ENCODE peak calls at places on chromosomes 4 and X, in four cellular contexts. V, M, H and K are unnamed samples.
A peak's percentile ranks its signal among the peaks of the same experiment; 100 is the strongest.

GRCh38 chr4:165474784-165475705 is 96.2 kb downstream of the CPE start:
- DNase-seq in M (no peak), H (no peak), V (no peak), K (no peak)

GRCh38 chrX:12814434-12814833 is 23.2 kb downstream of the PRPS2 start:
- DNase-seq in M (peak; percentile 69), H (peak; percentile 60), V (no peak), K (peak; percentile 37)

GRCh38 chr4:87941537-87942392 is 33.7 kb upstream of the SPP1 start:
- DNase-seq in H (no peak), V (no peak), M (no peak), K (no peak)

GRCh38 chr4:41216294-41217019 is 2.1 kb upstream of the APBB2 start:
- DNase-seq in M (peak; percentile 91), V (peak; percentile 87), H (peak; percentile 82), K (peak; percentile 90)

GRCh38 chrX:131588995-131589394 is 45.1 kb downstream of the OR13H1 start:
- DNase-seq in V (no peak), M (no peak), H (no peak), K (no peak)

GRCh38 chrX:46582964-46583363 is 9.4 kb downstream of the CHST7 start:
- DNase-seq in M (no peak), H (no peak), V (no peak), K (no peak)

GRCh38 chr4:152920768-152921167 is 15.4 kb upstream of the FHDC1 start:
- DNase-seq in M (peak; percentile 49), H (peak; percentile 15), V (no peak), K (no peak)

GRCh38 chr4:99628040-99628439 is 29.6 kb downstream of the C4orf54 start:
- DNase-seq in V (no peak), M (no peak), H (no peak), K (no peak)

GRCh38 chr4:89000844-89001360 is 56.1 kb downstream of the FAM13A start:
- DNase-seq in H (peak; percentile 16), M (no peak), V (no peak), K (no peak)

GRCh38 chr4:112953295-112953694 is 96.2 kb upstream of the ANK2 start:
- DNase-seq in M (no peak), H (no peak), V (no peak), K (no peak)

GRCh38 chr4:98722000-98722399 is 63.6 kb upstream of the TSPAN5 start:
- DNase-seq in M (no peak), H (no peak), V (no peak), K (no peak)

GRCh38 chr4:38670061-38670894 is 6.3 kb downstream of the KLF3 start:
- DNase-seq in H (no peak), M (no peak), V (no peak), K (no peak)

GRCh38 chr4:107312366-107312765 is 276.3 kb upstream of the DKK2 start:
- DNase-seq in H (no peak), M (no peak), V (no peak), K (no peak)

GRCh38 chr4:82715731-82716617 is 82.6 kb downstream of the SCD5 start:
- DNase-seq in H (no peak), M (no peak), V (no peak), K (no peak)

GRCh38 chr4:182862166-182862875 is 54.9 kb downstream of the DCTD start:
- DNase-seq in V (no peak), H (no peak), M (no peak), K (no peak)

GRCh38 chr4:138775890-138776289 is 239.7 kb upstream of the NOCT start:
- DNase-seq in M (peak; percentile 6), H (no peak), V (no peak), K (peak; percentile 13)

GRCh38 chrX:21885568-21885967 is 29.8 kb downstream of the YY2 start:
- DNase-seq in H (no peak), V (no peak), M (no peak), K (no peak)

GRCh38 chr4:125420499-125420898 is 105.7 kb downstream of the FAT4 start:
- DNase-seq in H (no peak), V (no peak), M (no peak), K (no peak)

GRCh38 chr4:6277139-6277802 is 7.6 kb downstream of the WFS1 start:
- DNase-seq in H (no peak), M (no peak), V (no peak), K (no peak)

GRCh38 chr4:101774807-101775206 is 15.7 kb upstream of the BANK1 start:
- DNase-seq in V (no peak), H (no peak), M (no peak), K (no peak)

GRCh38 chr4:924107-925096 is 7.7 kb downstream of the GAK start:
- DNase-seq in M (peak; percentile 68), V (peak; percentile 55), H (no peak), K (peak; percentile 75)

GRCh38 chr4:154738426-154738825 is 5.4 kb upstream of the LRAT start:
- DNase-seq in H (peak; percentile 31), V (no peak), M (no peak), K (no peak)

GRCh38 chr4:136864580-136865185 is 667.6 kb downstream of the PCDH18 start:
- DNase-seq in V (no peak), M (peak; percentile 64), H (peak; percentile 44), K (peak; percentile 24)

GRCh38 chr4:113094327-113094726 is 44.9 kb downstream of the ANK2 start:
- DNase-seq in V (no peak), M (no peak), H (no peak), K (no peak)

GRCh38 chr4:83115000-83115399 is 471 bp upstream of the PLAC8 start:
- DNase-seq in H (no peak), V (no peak), M (no peak), K (no peak)

GRCh38 chrX:107678957-107679740 is 50.8 kb downstream of the PRPS1 start:
- DNase-seq in M (peak; percentile 67), H (no peak), V (peak; percentile 83), K (no peak)

GRCh38 chrX:107675823-107676555 is 47.7 kb downstream of the PRPS1 start:
- DNase-seq in M (peak; percentile 43), H (no peak), V (no peak), K (no peak)

GRCh38 chrX:107676559-107677378 is 48.5 kb downstream of the PRPS1 start:
- DNase-seq in M (peak; percentile 54), V (peak; percentile 89), H (peak; percentile 90), K (peak; percentile 13)

GRCh38 chrX:107677909-107678308 is 49.6 kb downstream of the PRPS1 start:
- DNase-seq in M (no peak), H (no peak), V (no peak), K (no peak)

DNA sequence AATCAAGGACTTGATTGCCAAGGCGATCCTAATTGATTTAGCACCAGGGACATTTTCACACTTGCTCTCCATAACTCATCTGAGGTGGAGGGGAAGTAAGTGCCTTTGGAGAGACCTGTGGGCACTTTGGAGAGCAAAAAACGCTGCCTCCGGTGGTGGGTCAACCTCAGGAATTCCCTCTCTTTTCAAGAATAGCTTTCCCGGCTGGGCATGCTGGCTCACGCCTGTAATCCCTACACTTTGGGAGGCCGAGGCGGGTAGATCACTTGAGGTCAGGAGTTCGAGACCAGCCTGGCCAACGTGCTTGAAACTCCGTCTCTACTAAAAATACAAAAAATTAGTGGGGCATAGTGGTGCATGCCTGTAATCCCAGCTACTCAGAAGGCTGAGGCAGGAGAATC is 49.2 kb downstream of the PRPS1 start:
- DNase-seq in H (no peak), V (no peak), M (no peak), K (no peak)
- TF ChIP-seq CTCF in H (no peak), V (no peak), M (peak; percentile 54), K (no peak)

GRCh38 chrX:70281951-70282350 is at the start of gene RAB41:
- DNase-seq in V (no peak), M (no peak), H (no peak), K (no peak)
- TF ChIP-seq CTCF in V (no peak), M (no peak), H (no peak), K (no peak)

GRCh38 chr4:176053785-176054184 is 11.9 kb upstream of the WDR17 start:
- DNase-seq in H (no peak), V (no peak), M (no peak), K (no peak)

GRCh38 chr4:176052744-176053143 is 12.9 kb upstream of the WDR17 start:
- DNase-seq in M (peak; percentile 51), H (no peak), V (no peak), K (peak; percentile 40)

DNA sequence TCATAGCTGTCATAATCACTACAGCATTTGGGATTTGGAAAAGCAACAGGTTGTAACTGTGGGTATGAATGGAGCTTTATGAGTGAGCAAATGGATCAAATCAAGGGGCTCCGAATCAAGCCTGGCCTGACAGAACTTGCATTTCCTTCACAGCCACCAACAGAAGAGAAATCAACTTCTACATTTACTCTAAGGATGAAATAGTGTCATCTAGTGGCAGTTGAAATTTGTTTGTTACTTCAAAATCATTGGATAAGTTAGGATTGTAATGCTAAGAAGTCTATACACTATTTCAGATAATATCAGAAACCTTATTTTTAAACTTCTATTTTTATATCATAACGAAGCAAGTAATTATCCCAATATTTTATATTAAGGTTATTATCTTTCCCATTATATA is 10.7 kb upstream of the WDR17 start:
- DNase-seq in V (no peak), H (no peak), M (peak; percentile 54), K (no peak)
- TF ChIP-seq CTCF in V (no peak), H (no peak), M (peak; percentile 81), K (no peak)

GRCh38 chrX:129116651-129117050 is 406.6 kb downstream of the SMARCA1 start:
- DNase-seq in H (no peak), M (no peak), V (no peak), K (no peak)

GRCh38 chrX:129115935-129116334 is 407.4 kb downstream of the SMARCA1 start:
- DNase-seq in V (no peak), M (no peak), H (no peak), K (no peak)

DNA sequence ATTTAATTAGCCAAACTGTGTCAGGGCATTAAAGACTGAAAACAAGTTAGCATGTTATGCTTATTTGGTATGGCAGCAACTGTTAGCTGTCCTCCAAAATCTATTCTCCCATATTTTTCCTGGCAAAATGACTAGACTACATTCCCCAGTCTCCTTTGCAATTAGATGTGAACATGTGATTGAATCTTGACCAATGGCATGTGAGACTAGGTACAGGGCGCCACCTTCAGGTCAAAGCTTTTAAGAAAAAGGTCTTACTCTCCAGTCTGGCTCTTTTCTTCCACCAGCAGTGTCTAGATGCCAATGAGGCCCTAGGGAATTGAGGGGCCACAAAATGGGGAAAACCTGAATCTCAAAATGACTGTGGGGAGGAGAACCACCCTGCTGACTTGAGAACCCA is 408.2 kb downstream of the SMARCA1 start:
- DNase-seq in V (no peak), M (peak; percentile 56), H (peak; percentile 56), K (peak; percentile 18)
- TF ChIP-seq CTCF in V (no peak), M (peak; percentile 75), H (peak; percentile 17), K (no peak)

DNA sequence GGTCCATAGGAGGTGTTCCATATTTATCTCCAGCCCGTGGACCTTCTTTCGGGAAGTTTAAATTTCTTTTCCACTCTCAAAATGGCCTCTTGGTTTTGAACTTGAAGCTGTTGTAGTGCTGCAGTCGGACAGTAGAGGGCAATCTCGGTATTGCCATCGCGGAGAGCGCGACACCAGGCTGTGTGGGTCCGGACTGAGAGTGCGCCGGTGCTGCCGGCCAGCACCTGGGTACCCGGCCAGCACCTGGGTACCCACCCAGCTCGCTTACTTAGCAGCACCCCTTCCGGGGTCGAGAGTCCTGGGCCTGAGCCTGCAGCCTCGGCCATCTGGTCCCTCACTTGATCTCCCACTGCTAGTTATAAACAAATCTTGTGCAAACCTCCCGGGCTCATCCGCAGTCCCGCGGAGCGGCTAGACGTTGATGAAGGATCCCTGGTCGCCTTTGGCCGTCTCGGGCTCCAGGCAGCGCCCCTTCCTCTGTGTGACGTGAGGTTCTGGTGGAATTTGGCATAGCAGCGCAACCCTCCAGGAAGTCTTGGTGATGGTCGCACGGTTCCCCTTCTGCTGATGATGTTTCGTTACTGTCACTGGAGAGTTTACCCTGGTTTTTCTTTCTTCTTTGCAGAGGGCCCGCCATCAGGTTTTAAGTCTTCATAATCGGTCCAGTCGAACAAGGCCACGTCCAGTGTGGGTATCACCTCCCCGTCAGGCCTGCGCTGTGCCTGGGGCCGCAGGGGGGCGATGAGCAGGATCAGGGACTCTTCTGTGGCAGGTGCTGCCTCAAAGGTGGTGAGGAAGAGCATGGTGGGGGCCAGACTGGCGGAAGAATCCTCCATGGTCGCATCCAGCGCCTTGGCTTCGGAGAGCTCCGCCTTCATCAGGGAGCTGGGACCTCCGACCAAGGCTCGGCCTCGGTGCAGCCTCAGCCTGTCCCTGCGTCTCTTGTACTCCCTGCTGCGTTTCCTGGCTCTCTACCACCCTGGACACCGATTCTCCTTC is 17.8 kb downstream of the FAM9A start:
- DNase-seq in V (no peak), M (no peak), H (peak; percentile 17), K (peak; percentile 50)
- TF ChIP-seq CTCF in V (peak; percentile 18), M (peak; percentile 50), H (peak; percentile 42), K (peak; percentile 44)